ENCODE peak calls at places on chromosomes 5 and 9, in eight cellular contexts. One of them, this sample, is unnamed.

GRCh38 chr5:9715891-9716335 is 85.8 kb upstream of the TAS2R1 start:
- DNase-seq in vagina: no peak
- DNase-seq in spleen: no peak
- DNase-seq in fibroblast of lung: peak; percentile 72
- DNase-seq in GM20000: no peak
- DNase-seq in fibroblast of villous mesenchyme: peak; percentile 58
- DNase-seq in GM13976: no peak
- DNase-seq in stomach: no peak
- DNase-seq in this sample: no peak

GRCh38 chr9:125538092-125538473 is 168.9 kb downstream of the MAPKAP1 start:
- DNase-seq in vagina: no peak
- DNase-seq in GM20000: no peak
- DNase-seq in stomach: peak; percentile 74
- DNase-seq in spleen: no peak
- DNase-seq in fibroblast of villous mesenchyme: peak; percentile 89
- DNase-seq in fibroblast of lung: peak; percentile 92
- DNase-seq in GM13976: no peak
- DNase-seq in this sample: peak; percentile 91

GRCh38 chr9:136255166-136255538 is 9.5 kb upstream of the QSOX2 start:
- DNase-seq in spleen: no peak
- DNase-seq in GM13976: no peak
- DNase-seq in vagina: no peak
- DNase-seq in fibroblast of lung: peak; percentile 48
- DNase-seq in GM20000: no peak
- DNase-seq in stomach: no peak
- DNase-seq in fibroblast of villous mesenchyme: peak; percentile 42
- DNase-seq in this sample: peak; percentile 55

GRCh38 chr9:117825609-117826347 is 121.6 kb downstream of the TLR4 start:
- DNase-seq in GM20000: no peak
- DNase-seq in GM13976: no peak
- DNase-seq in stomach: no peak
- DNase-seq in fibroblast of villous mesenchyme: no peak
- DNase-seq in spleen: no peak
- DNase-seq in vagina: no peak
- DNase-seq in fibroblast of lung: no peak
- DNase-seq in this sample: no peak

GRCh38 chr9:109031241-109031640 is 17.9 kb upstream of the CTNNAL1 start:
- DNase-seq in vagina: no peak
- DNase-seq in spleen: no peak
- DNase-seq in GM20000: no peak
- DNase-seq in fibroblast of lung: peak; percentile 20
- DNase-seq in stomach: no peak
- DNase-seq in fibroblast of villous mesenchyme: no peak
- DNase-seq in GM13976: no peak
- DNase-seq in this sample: peak; percentile 62

GRCh38 chr9:137492464-137493162 is 33.5 kb upstream of the NSMF start:
- DNase-seq in stomach: no peak
- DNase-seq in fibroblast of villous mesenchyme: no peak
- DNase-seq in spleen: peak; percentile 57
- DNase-seq in GM20000: peak; percentile 72
- DNase-seq in vagina: no peak
- DNase-seq in GM13976: peak; percentile 77
- DNase-seq in fibroblast of lung: no peak
- DNase-seq in this sample: peak; percentile 15

GRCh38 chr9:24118170-24118569 is 292.1 kb upstream of the ELAVL2 start:
- DNase-seq in fibroblast of villous mesenchyme: no peak
- DNase-seq in GM20000: no peak
- DNase-seq in vagina: no peak
- DNase-seq in spleen: no peak
- DNase-seq in fibroblast of lung: no peak
- DNase-seq in stomach: no peak
- DNase-seq in GM13976: no peak
- DNase-seq in this sample: no peak

GRCh38 chr9:135521608-135522095 is 412 bp downstream of the LCN1 start:
- DNase-seq in fibroblast of villous mesenchyme: no peak
- DNase-seq in stomach: peak; percentile 24
- DNase-seq in fibroblast of lung: no peak
- DNase-seq in GM20000: no peak
- DNase-seq in vagina: no peak
- DNase-seq in spleen: no peak
- DNase-seq in GM13976: no peak
- DNase-seq in this sample: no peak

GRCh38 chr5:34813473-34813872 is 25.5 kb upstream of the TTC23L start:
- DNase-seq in fibroblast of villous mesenchyme: no peak
- DNase-seq in vagina: no peak
- DNase-seq in GM20000: no peak
- DNase-seq in stomach: no peak
- DNase-seq in GM13976: no peak
- DNase-seq in fibroblast of lung: no peak
- DNase-seq in spleen: no peak
- DNase-seq in this sample: no peak

GRCh38 chr9:77980622-77981021 is 51.0 kb downstream of the GNAQ start:
- DNase-seq in fibroblast of villous mesenchyme: no peak
- DNase-seq in spleen: no peak
- DNase-seq in GM20000: no peak
- DNase-seq in GM13976: no peak
- DNase-seq in fibroblast of lung: peak; percentile 64
- DNase-seq in stomach: no peak
- DNase-seq in vagina: no peak
- DNase-seq in this sample: peak; percentile 39

GRCh38 chr5:139711852-139712171 is 63.7 kb downstream of the CXXC5 start:
- DNase-seq in spleen: peak; percentile 81
- DNase-seq in fibroblast of lung: no peak
- DNase-seq in vagina: no peak
- DNase-seq in fibroblast of villous mesenchyme: no peak
- DNase-seq in GM20000: no peak
- DNase-seq in stomach: no peak
- DNase-seq in GM13976: no peak
- DNase-seq in this sample: no peak

GRCh38 chr5:170223906-170224305 is 8.9 kb upstream of the C5orf58 start:
- DNase-seq in GM13976: no peak
- DNase-seq in spleen: no peak
- DNase-seq in stomach: no peak
- DNase-seq in fibroblast of lung: no peak
- DNase-seq in vagina: no peak
- DNase-seq in GM20000: no peak
- DNase-seq in fibroblast of villous mesenchyme: no peak
- DNase-seq in this sample: peak; percentile 30

GRCh38 chr5:170220196-170220595 is 12.6 kb upstream of the C5orf58 start:
- DNase-seq in spleen: no peak
- DNase-seq in GM13976: no peak
- DNase-seq in GM20000: no peak
- DNase-seq in fibroblast of lung: no peak
- DNase-seq in vagina: no peak
- DNase-seq in stomach: no peak
- DNase-seq in fibroblast of villous mesenchyme: no peak
- DNase-seq in this sample: no peak

GRCh38 chr5:170223349-170223748 is 9.4 kb upstream of the C5orf58 start:
- DNase-seq in fibroblast of lung: no peak
- DNase-seq in GM13976: no peak
- DNase-seq in fibroblast of villous mesenchyme: peak; percentile 6
- DNase-seq in stomach: no peak
- DNase-seq in spleen: no peak
- DNase-seq in GM20000: no peak
- DNase-seq in vagina: no peak
- DNase-seq in this sample: no peak

GRCh38 chr5:170219615-170220014 is 13.2 kb upstream of the C5orf58 start:
- DNase-seq in GM13976: no peak
- DNase-seq in stomach: no peak
- DNase-seq in vagina: no peak
- DNase-seq in GM20000: no peak
- DNase-seq in fibroblast of villous mesenchyme: peak; percentile 37
- DNase-seq in fibroblast of lung: peak; percentile 11
- DNase-seq in spleen: no peak
- DNase-seq in this sample: peak; percentile 55

DNA sequence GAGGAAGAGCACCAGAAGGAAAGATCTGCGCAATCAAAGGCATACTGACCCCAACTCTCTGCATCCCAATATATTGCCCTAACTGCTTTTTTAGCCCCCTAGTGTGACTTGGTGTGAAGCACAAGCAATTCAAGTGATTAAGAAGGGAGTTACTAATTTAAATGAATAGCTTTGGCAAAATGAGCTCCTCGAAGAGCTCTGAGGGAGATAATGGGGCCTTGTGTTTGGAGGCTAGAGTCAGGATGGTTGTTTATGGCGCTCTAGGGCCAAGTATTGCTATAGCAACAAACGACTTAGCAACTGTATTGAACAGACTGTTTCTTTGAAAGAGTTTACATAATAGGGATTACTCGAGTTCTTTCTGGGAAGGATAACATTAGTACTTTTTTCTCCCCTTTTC is 11.5 kb upstream of the C5orf58 start:
- DNase-seq in spleen: no peak
- DNase-seq in fibroblast of lung: peak; percentile 27
- DNase-seq in fibroblast of villous mesenchyme: peak; percentile 33
- DNase-seq in GM20000: no peak
- DNase-seq in GM13976: no peak
- DNase-seq in stomach: no peak
- DNase-seq in vagina: no peak
- DNase-seq in this sample: no peak
- TF ChIP-seq CTCF in spleen: no peak
- TF ChIP-seq CTCF in fibroblast of lung: no peak
- TF ChIP-seq CTCF in fibroblast of villous mesenchyme: no peak
- TF ChIP-seq CTCF in GM20000: no peak
- TF ChIP-seq CTCF in GM13976: no peak
- TF ChIP-seq CTCF in stomach: no peak
- TF ChIP-seq CTCF in vagina: no peak
- TF ChIP-seq CTCF in this sample: no peak

GRCh38 chr5:118060833-118061232 is 927.5 kb downstream of the DTWD2 start:
- DNase-seq in GM13976: no peak
- DNase-seq in vagina: no peak
- DNase-seq in spleen: no peak
- DNase-seq in fibroblast of villous mesenchyme: no peak
- DNase-seq in fibroblast of lung: no peak
- DNase-seq in GM20000: no peak
- DNase-seq in stomach: no peak
- DNase-seq in this sample: peak; percentile 5
- TF ChIP-seq CTCF in GM13976: no peak
- TF ChIP-seq CTCF in vagina: no peak
- TF ChIP-seq CTCF in spleen: no peak
- TF ChIP-seq CTCF in fibroblast of villous mesenchyme: peak; percentile 35
- TF ChIP-seq CTCF in fibroblast of lung: no peak
- TF ChIP-seq CTCF in GM20000: no peak
- TF ChIP-seq CTCF in stomach: no peak
- TF ChIP-seq CTCF in this sample: peak; percentile 17

DNA sequence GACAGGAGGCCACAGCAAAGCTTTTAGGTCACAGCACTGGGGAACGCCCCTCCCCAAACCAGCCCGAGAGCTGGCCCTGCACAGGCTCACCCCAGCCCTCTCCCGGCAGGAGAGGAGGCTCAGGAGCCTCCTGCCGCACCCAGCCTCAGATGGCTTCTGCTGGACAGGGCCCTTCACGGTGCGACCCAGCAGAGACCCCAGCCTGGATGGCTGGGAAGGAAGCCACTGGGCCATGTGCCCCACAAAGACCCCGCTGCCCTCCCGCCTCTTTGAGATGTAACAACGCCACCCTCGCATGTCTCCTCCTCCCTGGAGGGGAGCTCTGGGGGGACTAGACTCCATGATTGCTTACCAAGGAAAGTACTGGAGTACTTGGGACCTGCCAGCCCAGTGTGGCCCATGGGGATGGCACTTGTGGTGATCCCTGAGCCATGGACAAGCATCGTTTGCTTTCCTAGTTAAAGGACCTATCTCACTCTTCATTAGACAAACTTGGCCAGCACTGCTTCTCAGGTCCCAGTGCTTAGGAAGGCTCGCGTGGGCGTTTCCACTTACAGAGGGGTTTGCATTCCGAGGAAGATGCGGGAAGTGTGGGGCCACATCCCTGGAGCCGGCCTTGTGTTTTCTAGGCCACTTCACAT is 9.0 kb downstream of the MYMK start:
- DNase-seq in GM13976: no peak
- DNase-seq in stomach: no peak
- DNase-seq in fibroblast of lung: no peak
- DNase-seq in spleen: no peak
- DNase-seq in fibroblast of villous mesenchyme: no peak
- DNase-seq in vagina: no peak
- DNase-seq in GM20000: no peak
- DNase-seq in this sample: no peak
- TF ChIP-seq CTCF in GM13976: no peak
- TF ChIP-seq CTCF in stomach: no peak
- TF ChIP-seq CTCF in fibroblast of lung: no peak
- TF ChIP-seq CTCF in spleen: no peak
- TF ChIP-seq CTCF in fibroblast of villous mesenchyme: no peak
- TF ChIP-seq CTCF in vagina: no peak
- TF ChIP-seq CTCF in GM20000: no peak
- TF ChIP-seq CTCF in this sample: no peak

GRCh38 chr5:176319827-176320554 is 41.6 kb downstream of the KIAA1191 start:
- DNase-seq in spleen: no peak
- DNase-seq in stomach: no peak
- DNase-seq in fibroblast of villous mesenchyme: no peak
- DNase-seq in vagina: no peak
- DNase-seq in GM13976: no peak
- DNase-seq in fibroblast of lung: peak; percentile 15
- DNase-seq in GM20000: no peak
- DNase-seq in this sample: peak; percentile 25
- TF ChIP-seq CTCF in spleen: no peak
- TF ChIP-seq CTCF in stomach: no peak
- TF ChIP-seq CTCF in fibroblast of villous mesenchyme: peak; percentile 26
- TF ChIP-seq CTCF in vagina: no peak
- TF ChIP-seq CTCF in GM13976: no peak
- TF ChIP-seq CTCF in fibroblast of lung: peak; percentile 5
- TF ChIP-seq CTCF in GM20000: no peak
- TF ChIP-seq CTCF in this sample: peak; percentile 15

GRCh38 chr5:132221781-132222648 is 5.6 kb downstream of the P4HA2 start:
- DNase-seq in spleen: peak; percentile 41
- DNase-seq in stomach: no peak
- DNase-seq in vagina: no peak
- DNase-seq in GM20000: no peak
- DNase-seq in fibroblast of villous mesenchyme: peak; percentile 87
- DNase-seq in fibroblast of lung: peak; percentile 97
- DNase-seq in GM13976: no peak
- DNase-seq in this sample: peak; percentile 40
- TF ChIP-seq CTCF in spleen: no peak
- TF ChIP-seq CTCF in stomach: no peak
- TF ChIP-seq CTCF in vagina: no peak
- TF ChIP-seq CTCF in GM20000: no peak
- TF ChIP-seq CTCF in fibroblast of villous mesenchyme: peak; percentile 22
- TF ChIP-seq CTCF in fibroblast of lung: peak; percentile 20
- TF ChIP-seq CTCF in GM13976: no peak
- TF ChIP-seq CTCF in this sample: no peak

DNA sequence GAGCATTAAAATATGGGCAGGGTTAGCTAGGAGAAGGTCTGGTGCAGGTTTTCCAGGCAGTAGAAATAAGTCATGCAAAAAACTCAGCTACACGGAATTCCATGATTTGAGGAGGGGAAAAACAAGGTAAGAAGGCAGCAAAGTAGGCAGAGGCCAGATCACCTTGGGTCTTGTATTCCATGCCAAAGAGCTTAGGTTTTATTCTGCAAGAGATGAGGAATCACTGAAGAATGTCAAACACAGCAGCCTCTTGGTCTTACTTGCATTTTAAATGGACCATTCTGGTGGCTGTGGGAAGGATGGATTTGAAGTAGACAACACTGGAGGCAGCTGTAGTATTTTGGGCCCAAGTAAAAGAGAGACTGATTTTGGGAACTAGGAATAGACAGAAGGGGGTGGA is 8.6 kb downstream of the TRPM3 start:
- DNase-seq in fibroblast of lung: no peak
- DNase-seq in GM20000: no peak
- DNase-seq in stomach: no peak
- DNase-seq in fibroblast of villous mesenchyme: no peak
- DNase-seq in vagina: no peak
- DNase-seq in spleen: no peak
- DNase-seq in GM13976: no peak
- DNase-seq in this sample: no peak
- TF ChIP-seq CTCF in fibroblast of lung: no peak
- TF ChIP-seq CTCF in GM20000: no peak
- TF ChIP-seq CTCF in stomach: no peak
- TF ChIP-seq CTCF in fibroblast of villous mesenchyme: no peak
- TF ChIP-seq CTCF in vagina: no peak
- TF ChIP-seq CTCF in spleen: no peak
- TF ChIP-seq CTCF in GM13976: no peak
- TF ChIP-seq CTCF in this sample: no peak